ENCODE peak calls at places on chromosomes 12 and 14, in five cellular contexts. G is GM23338, M is PC-3, B is SK-N-SH, O is HCT116. K is an unnamed sample.

GRCh38 chr12:70756118-70756517 is 118.9 kb upstream of the PTPRB start:
- DNase-seq in M (peak; percentile 92), O (no peak), B (no peak), G (no peak), K (no peak)

GRCh38 chr12:50032516-50033316 is 7.4 kb upstream of the RACGAP1 start:
- DNase-seq in G (peak; percentile 74), B (peak; percentile 39), M (no peak), O (no peak), K (no peak)

GRCh38 chr12:63382930-63383329 is 231.9 kb upstream of the AVPR1A start:
- DNase-seq in O (no peak), B (no peak), M (no peak), G (no peak), K (no peak)

GRCh38 chr12:52945389-52946232 is 3.3 kb upstream of the KRT18 start:
- DNase-seq in M (peak; percentile 67), G (peak; percentile 90), O (no peak), B (no peak), K (no peak)

GRCh38 chr14:58362798-58363412 is 32.8 kb upstream of the TOMM20L start:
- DNase-seq in G (peak; percentile 47), B (peak; percentile 31), O (peak; percentile 21), M (peak; percentile 85), K (peak; percentile 56)

GRCh38 chr12:132367852-132368251 is 38.5 kb upstream of the GALNT9 start:
- DNase-seq in O (no peak), M (no peak), B (no peak), G (no peak), K (no peak)

GRCh38 chr14:99138999-99139865 is 132.8 kb downstream of the BCL11B start:
- DNase-seq in G (no peak), O (no peak), M (no peak), B (no peak), K (no peak)

GRCh38 chr12:127230843-127231260 is 1036.1 kb upstream of the TMEM132C start:
- DNase-seq in B (no peak), G (no peak), M (peak; percentile 99), O (peak; percentile 48), K (no peak)

GRCh38 chr14:89452281-89452680 is 35.2 kb upstream of the FOXN3 start:
- DNase-seq in O (no peak), M (no peak), B (no peak), G (no peak), K (no peak)

GRCh38 chr12:124036117-124037109 is 63.4 kb downstream of the ZNF664 start:
- DNase-seq in G (peak; percentile 69), M (peak; percentile 70), O (peak; percentile 15), B (peak; percentile 69), K (peak; percentile 53)

GRCh38 chr14:65238456-65238855 is 136.1 kb upstream of the MAX start:
- DNase-seq in M (peak; percentile 82), O (no peak), G (no peak), B (no peak), K (no peak)

GRCh38 chr12:85179680-85180300 is 100.2 kb upstream of the ALX1 start:
- DNase-seq in G (no peak), M (peak; percentile 59), B (no peak), O (no peak), K (no peak)

GRCh38 chr12:19739195-19739776 is 300.0 kb downstream of the AEBP2 start:
- DNase-seq in M (peak; percentile 71), G (peak; percentile 73), B (peak; percentile 44), O (peak; percentile 40), K (peak; percentile 45)

GRCh38 chr12:89947437-89948265 is 239.0 kb upstream of the ATP2B1 start:
- DNase-seq in G (peak; percentile 13), B (no peak), O (no peak), M (peak; percentile 95), K (no peak)

GRCh38 chr12:113987261-113988063 is 21.3 kb upstream of the RBM19 start:
- DNase-seq in M (no peak), B (no peak), G (no peak), O (no peak), K (no peak)

GRCh38 chr12:103493199-103493598 is 2.6 kb downstream of the C12orf42 start:
- DNase-seq in M (no peak), B (no peak), G (no peak), O (no peak), K (no peak)

GRCh38 chr12:65343801-65344200 is 65.3 kb downstream of the MSRB3 start:
- DNase-seq in B (no peak), G (no peak), O (no peak), M (no peak), K (no peak)

GRCh38 chr14:93905623-93906022 is 21.5 kb upstream of the FAM181A start:
- DNase-seq in G (no peak), M (peak; percentile 13), B (no peak), O (no peak), K (no peak)

GRCh38 chr12:56243731-56244181 is 13.9 kb downstream of the SLC39A5 start:
- DNase-seq in G (no peak), B (peak; percentile 69), M (no peak), O (no peak), K (no peak)

GRCh38 chr12:28239918-28240317 is 49.7 kb downstream of the CCDC91 start:
- DNase-seq in G (no peak), M (no peak), B (no peak), O (no peak), K (no peak)

GRCh38 chr12:37548266-37548805 is 768.2 kb upstream of the ALG10B start:
- DNase-seq in O (no peak), M (no peak), B (no peak), G (no peak), K (no peak)

GRCh38 chr12:81296556-81297305 is 218.9 kb downstream of the ACSS3 start:
- DNase-seq in O (no peak), G (no peak), M (peak; percentile 6), B (no peak), K (no peak)

GRCh38 chr14:104423224-104423681 is 156.3 kb upstream of the C14orf180 start:
- DNase-seq in G (no peak), B (peak; percentile 40), O (no peak), M (no peak), K (no peak)

GRCh38 chr12:32820376-32820931 is 64.8 kb upstream of the YARS2 start:
- DNase-seq in G (no peak), B (no peak), O (no peak), M (no peak), K (no peak)

DNA sequence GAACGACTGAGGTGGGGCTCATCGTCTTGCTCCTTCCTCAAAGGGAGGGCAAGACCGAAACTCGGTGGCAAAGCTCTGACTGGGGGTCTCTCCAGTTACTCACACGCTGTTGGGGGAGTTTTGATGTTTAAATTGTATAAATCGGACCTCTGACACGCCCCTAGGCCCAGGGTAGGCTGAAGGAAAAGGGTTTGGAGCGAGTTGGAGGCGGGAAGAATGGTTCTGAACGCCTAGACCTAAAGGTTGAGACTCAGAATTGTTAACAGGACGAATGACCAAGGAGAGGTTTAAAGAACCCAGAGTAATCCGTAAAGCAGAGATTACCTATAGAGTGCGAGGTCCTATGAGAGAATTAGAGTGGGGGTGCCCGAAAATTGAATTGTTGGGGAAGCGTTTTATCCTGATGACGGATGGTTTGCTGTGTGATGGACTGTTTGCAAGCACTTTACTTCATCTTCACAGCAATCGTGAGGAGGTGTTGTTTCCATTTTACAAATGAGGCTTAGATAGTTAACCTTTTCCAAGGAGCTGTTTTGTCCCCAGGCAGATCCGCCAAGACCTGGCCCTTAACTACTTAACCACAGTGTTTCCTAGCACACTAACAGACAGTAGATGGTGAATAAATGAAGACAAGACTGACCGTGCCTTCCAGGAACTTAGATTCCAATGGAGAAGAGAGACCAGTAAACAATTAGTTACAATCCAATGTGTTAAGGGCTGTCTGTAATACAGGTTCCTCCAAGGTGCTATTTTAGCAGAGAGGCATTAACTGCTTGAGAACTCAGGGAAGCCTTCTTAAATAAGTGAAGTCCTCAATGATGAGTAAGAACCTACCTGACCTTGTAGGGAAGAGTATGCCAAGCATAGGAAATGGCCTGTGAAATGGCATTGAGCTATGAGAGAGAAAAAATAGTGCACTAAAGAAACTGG is 929 bp upstream of the UBE2N start:
- DNase-seq in G (no peak), M (peak; percentile 24), B (no peak), O (no peak), K (no peak)
- TF ChIP-seq EZH2phosphoT487 in G (no peak), M (no peak), B (no peak), O (no peak), K (no peak)

GRCh38 chr12:14618990-14619389 is 51.3 kb upstream of the PLBD1 start:
- DNase-seq in G (peak; percentile 51), O (no peak), M (peak; percentile 30), B (peak; percentile 5), K (peak; percentile 65)
- H2AFZ ChIP-seq in G (no peak overlapping the region), O (peak overlapping the region; percentile 64), M (no peak overlapping the region), B (no peak overlapping the region), K (peak overlapping the region; percentile 64)

GRCh38 chr12:47549258-47549657 is 156.6 kb downstream of the RPAP3 start:
- DNase-seq in B (no peak), O (no peak), G (no peak), M (peak; percentile 61), K (no peak)

GRCh38 chr12:47553266-47553665 is 152.6 kb downstream of the RPAP3 start:
- DNase-seq in G (no peak), B (no peak), M (no peak), O (no peak), K (no peak)

GRCh38 chr12:47554046-47554653 is 151.7 kb downstream of the RPAP3 start:
- DNase-seq in G (no peak), B (no peak), O (no peak), M (no peak), K (no peak)

GRCh38 chr12:47547077-47547476 is 158.8 kb downstream of the RPAP3 start:
- DNase-seq in M (peak; percentile 70), G (peak; percentile 53), B (no peak), O (no peak), K (no peak)

DNA sequence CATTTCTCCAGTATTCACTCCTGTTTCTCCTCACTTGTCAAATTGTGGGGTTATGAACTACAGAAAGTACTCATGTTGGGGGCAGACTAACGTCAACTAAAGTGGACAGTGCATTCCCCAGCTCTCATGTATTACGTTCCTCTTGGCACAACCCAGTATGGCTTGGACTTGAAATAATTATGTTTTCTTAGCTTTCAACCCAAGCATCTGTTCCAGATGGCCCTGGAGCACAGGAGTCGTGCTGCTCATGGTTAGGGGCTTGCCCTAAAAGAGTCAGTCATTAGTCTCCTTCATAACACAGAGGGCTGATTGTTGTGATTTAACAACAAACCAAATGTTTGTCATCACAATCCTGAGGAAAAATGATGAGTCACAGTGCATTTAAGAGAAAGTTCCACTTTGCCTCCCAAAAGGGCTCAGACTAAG is 154.4 kb downstream of the RPAP3 start:
- DNase-seq in G (no peak), M (peak; percentile 56), B (no peak), O (no peak), K (no peak)
- H3K27ac ChIP-seq in G (no peak overlapping the region), M (no peak overlapping the region), B (no peak overlapping the region), O (no peak overlapping the region), K (no peak overlapping the region)

DNA sequence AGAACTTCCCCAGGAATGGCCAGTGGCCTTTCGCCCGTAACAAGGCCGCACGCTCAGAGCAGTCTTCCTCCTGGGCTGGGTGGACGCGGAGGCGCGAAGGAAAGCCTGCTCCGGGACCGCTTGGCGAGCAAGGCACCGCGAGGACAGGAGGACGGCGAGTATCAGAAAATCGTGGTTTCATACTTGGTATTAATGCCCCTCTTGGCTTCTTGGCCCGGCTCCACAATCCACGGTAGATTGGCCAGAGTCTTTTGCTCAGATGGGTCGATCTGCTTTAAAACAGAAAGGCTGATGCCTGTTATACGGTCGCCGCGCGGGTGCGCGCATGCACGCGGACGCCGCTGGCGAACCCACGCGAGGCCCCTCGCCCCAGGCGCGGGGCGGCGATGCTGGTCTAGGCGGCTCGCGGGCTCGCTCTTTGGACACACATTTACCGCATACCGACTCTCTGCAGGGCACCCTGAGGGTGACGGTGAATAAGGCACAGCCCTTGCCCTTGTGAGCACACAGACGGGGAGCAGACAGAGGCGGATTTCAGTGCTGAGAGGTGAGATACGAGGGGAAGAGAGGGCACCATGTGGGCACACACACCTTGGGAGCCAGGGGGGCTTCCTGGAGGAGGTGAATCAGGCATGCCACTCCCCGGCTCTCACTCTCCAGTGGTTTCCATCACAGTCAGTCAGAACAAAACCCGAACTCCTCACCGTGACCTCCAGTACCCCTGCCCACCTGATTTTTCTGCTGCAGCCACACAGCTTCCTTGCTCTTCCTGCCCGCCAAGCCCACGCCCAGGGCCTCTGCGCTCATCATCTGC is 100.7 kb downstream of the APAF1 start:
- DNase-seq in G (peak; percentile 57), M (no peak), O (no peak), B (peak; percentile 48), K (no peak)
- TF ChIP-seq EZH2phosphoT487 in G (no peak), M (no peak), O (no peak), B (no peak), K (no peak)